ENCODE peak calls at places on chromosomes 6 and 20, in four cellular contexts. L is stomach, Y is cardiac muscle cell, H is PC-3. Z is an unnamed sample.

GRCh38 chr20:63968928-63969760 is 586 bp downstream of the ZNF512B start:
- DNase-seq in L (peak), Y (no peak), H (no peak), Z (no peak)

GRCh38 chr20:14647016-14647415 is 309.6 kb upstream of the FLRT3 start:
- DNase-seq in L (no peak), Y (no peak), H (no peak), Z (no peak)

GRCh38 chr6:144008501-144009245 is 614 bp upstream of the PLAGL1 start:
- DNase-seq in L (no peak), Y (no peak), H (peak), Z (no peak)

GRCh38 chr20:57688864-57689263 is 21.0 kb downstream of the PMEPA1 start:
- DNase-seq in L (no peak), Y (no peak), H (no peak), Z (no peak)

GRCh38 chr6:113859349-113860164 is 2.4 kb downstream of the MARCKS start:
- DNase-seq in L (peak), Y (peak), H (peak), Z (peak)

GRCh38 chr6:166671434-166672061 is 44.5 kb upstream of the RPS6KA2 start:
- DNase-seq in L (no peak), Y (peak), H (peak), Z (peak)

GRCh38 chr6:141265748-141266647 is 866.7 kb upstream of the GJE1 start:
- DNase-seq in L (no peak), Y (peak), H (peak), Z (peak)

GRCh38 chr6:75183099-75183541 is 22.7 kb downstream of the COL12A1 start:
- DNase-seq in L (no peak), Y (peak), H (no peak), Z (peak)

GRCh38 chr20:45934046-45934586 is 367 bp upstream of the PCIF1 start:
- DNase-seq in L (peak), Y (peak), H (peak), Z (peak)

GRCh38 chr20:25005220-25005619 is 12.7 kb upstream of the APMAP start:
- DNase-seq in L (peak), Y (peak), H (peak), Z (peak)

GRCh38 chr6:89984926-89985743 is 90.9 kb downstream of the GJA10 start:
- DNase-seq in L (no peak), Y (peak), H (no peak), Z (peak)

GRCh38 chr20:7893019-7893730 is 47.1 kb downstream of the HAO1 start:
- DNase-seq in L (no peak), Y (peak), H (peak), Z (no peak)

GRCh38 chr20:35000922-35001595 is 45.4 kb downstream of the MYH7B start:
- DNase-seq in L (no peak), Y (no peak), H (no peak), Z (no peak)

GRCh38 chr20:35000311-35000921 is 44.7 kb downstream of the MYH7B start:
- DNase-seq in L (no peak), Y (no peak), H (no peak), Z (no peak)

GRCh38 chr20:35002426-35003210 is 47.0 kb downstream of the MYH7B start:
- DNase-seq in L (no peak), Y (no peak), H (no peak), Z (no peak)

GRCh38 chr20:35003211-35004031 is 47.8 kb downstream of the MYH7B start:
- DNase-seq in L (no peak), Y (no peak), H (no peak), Z (no peak)

GRCh38 chr20:35001596-35002362 is 46.1 kb downstream of the MYH7B start:
- DNase-seq in L (no peak), Y (no peak), H (no peak), Z (peak)
- TF ChIP-seq CTCF in L (no peak), Y (peak), H (peak), Z (peak)

GRCh38 chr6:39978240-39978639 is 44.0 kb upstream of the MOCS1 start:
- DNase-seq in L (no peak), Y (no peak), H (no peak), Z (no peak)

GRCh38 chr6:39983193-39983592 is 48.9 kb upstream of the MOCS1 start:
- DNase-seq in L (no peak), Y (no peak), H (no peak), Z (no peak)

GRCh38 chr6:39982720-39983119 is 48.5 kb upstream of the MOCS1 start:
- DNase-seq in L (no peak), Y (no peak), H (no peak), Z (no peak)

GRCh38 chr6:39979461-39980328 is 45.4 kb upstream of the MOCS1 start:
- DNase-seq in L (no peak), Y (no peak), H (no peak), Z (no peak)

DNA sequence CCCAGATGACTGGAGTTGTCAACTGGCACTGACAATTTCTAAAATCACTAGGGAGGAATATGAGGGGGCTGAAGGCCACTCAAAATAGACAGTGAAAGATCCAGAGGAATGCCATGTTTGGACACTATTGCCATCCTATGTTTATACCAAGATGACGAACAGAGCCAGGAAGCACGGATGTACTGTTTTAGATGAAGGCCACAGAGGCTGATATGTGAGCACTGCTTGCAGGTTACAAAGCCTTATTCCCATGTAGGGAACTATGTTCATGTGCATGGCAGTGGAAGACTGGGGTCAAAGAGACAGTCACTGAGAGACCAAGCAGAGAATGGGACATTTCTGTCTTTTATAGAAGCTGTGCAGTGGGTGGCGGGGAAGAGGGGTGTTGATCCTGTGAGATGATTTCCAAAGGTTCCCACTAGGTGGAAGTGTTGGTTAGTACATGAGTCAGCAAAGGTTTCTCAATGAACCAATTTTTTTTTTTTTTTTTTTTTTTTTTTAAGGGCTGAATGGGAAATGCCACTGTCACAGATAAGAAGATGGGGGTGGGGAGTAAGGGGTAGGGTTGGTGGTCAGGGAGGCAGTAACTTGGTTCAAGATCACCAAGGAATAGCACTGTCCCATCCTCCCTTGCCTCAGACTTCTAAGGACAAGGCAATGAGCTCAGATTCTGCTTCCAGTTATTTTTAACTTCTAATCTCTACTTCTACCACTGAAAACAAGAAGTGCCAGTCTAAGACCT is 46.7 kb upstream of the MOCS1 start:
- DNase-seq in L (no peak), Y (peak), H (peak), Z (peak)
- TF ChIP-seq CTCF in L (no peak), Y (peak), H (peak), Z (peak)

GRCh38 chr6:397604-398003 is 6.1 kb downstream of the IRF4 start:
- DNase-seq in L (no peak), Y (no peak), H (no peak), Z (no peak)

GRCh38 chr6:397056-397455 is 5.5 kb downstream of the IRF4 start:
- DNase-seq in L (no peak), Y (no peak), H (no peak), Z (no peak)

GRCh38 chr6:395432-396125 is 4.0 kb downstream of the IRF4 start:
- DNase-seq in L (no peak), Y (no peak), H (no peak), Z (no peak)

GRCh38 chr6:394641-395289 is 3.2 kb downstream of the IRF4 start:
- DNase-seq in L (no peak), Y (no peak), H (no peak), Z (no peak)

GRCh38 chr6:396126-396520 is 4.6 kb downstream of the IRF4 start:
- DNase-seq in L (no peak), Y (no peak), H (no peak), Z (no peak)
- TF ChIP-seq CTCF in L (no peak), Y (no peak), H (no peak), Z (no peak)

DNA sequence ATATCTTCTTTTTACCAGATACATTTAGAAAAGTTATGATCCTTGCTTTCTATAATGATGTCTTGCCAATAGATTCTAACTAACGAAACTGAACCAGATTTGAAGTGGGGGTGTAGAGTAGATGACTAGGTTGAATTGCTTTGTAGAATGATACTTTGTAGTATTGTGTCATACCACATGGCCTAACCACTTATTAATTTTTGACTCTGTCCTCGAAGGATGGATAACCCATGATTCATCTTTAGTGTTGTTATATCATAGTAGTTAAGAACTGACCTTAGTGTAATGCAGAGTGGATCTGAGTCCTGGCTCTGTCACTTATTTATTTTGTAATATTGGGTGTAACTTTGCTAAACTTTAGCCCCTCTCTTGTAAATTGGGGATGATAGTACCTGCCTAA is 4.5 kb downstream of the PHF3 start:
- DNase-seq in L (no peak), Y (peak), H (peak), Z (peak)
- TF ChIP-seq CTCF in L (no peak), Y (no peak), H (no peak), Z (no peak)

GRCh38 chr6:84779380-84779779 is 15.0 kb upstream of the TBX18 start:
- DNase-seq in L (no peak), Y (no peak), H (peak), Z (no peak)
- TF ChIP-seq CTCF in L (no peak), Y (no peak), H (peak), Z (peak)

GRCh38 chr6:127854009-127854408 is 46.8 kb downstream of the THEMIS start:
- DNase-seq in L (no peak), Y (peak), H (peak), Z (peak)
- TF ChIP-seq CTCF in L (no peak), Y (no peak), H (peak), Z (no peak)

DNA sequence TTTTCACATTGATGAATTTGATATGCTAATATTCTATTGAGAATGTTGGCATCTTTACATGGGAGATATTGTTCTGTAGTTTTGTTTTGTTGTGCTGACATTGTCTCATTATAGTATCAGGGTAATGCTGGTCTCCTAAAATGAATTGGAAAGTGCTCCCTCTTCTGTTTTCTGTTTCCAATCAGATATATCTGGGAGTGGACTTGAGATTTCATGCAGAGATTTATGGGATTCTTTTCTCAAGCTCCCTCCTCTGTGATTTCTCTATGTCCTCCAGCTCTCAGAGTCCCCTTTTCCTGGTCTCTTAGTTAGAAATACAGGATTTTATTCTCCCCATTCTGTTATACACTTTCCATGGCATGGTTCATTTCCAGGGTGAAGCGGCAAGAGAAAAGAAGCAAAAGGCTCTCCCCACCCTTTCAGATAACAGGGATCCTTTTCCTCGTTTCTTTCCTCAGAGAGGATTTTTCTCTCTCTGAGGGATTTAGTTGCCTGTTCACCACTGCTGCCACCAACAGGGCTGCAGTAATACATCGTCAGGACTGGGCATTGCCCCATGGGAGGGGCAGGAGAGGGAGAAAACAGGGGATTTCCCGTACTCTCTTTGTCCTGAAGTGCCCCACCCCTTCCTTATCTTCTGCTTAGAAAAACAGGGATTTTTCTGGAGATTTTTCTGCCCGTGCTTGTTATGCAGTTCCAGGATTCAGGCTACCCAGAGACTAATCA is 59.3 kb upstream of the STMND1 start:
- DNase-seq in L (no peak), Y (peak), H (peak), Z (peak)
- TF ChIP-seq CTCF in L (no peak), Y (peak), H (peak), Z (peak)

Z was measured in choroid plexus epithelial cell.